ENCODE peak calls at places on chromosomes 5 and 9, in nine cellular contexts. J, K, F, O, H, R, B, A and S are unnamed samples.

GRCh38 chr5:14187157-14187556 is 44.0 kb downstream of the TRIO start:
- DNase-seq in J (no peak), K (no peak), F (no peak), O (no peak), H (no peak), R (no peak), B (no peak), A (no peak), S (no peak)

GRCh38 chr9:119968837-119969707 is 599.8 kb upstream of the BRINP1 start:
- DNase-seq in J (peak), K (peak), F (peak), O (peak), H (peak), R (peak), B (peak), A (peak), S (peak)

GRCh38 chr9:70422371-70423043 is 8.1 kb upstream of the KLF9 start:
- DNase-seq in J (no peak), K (no peak), F (no peak), O (no peak), H (no peak), R (no peak), B (no peak), A (no peak), S (no peak)

GRCh38 chr5:98031496-98031895 is 742.0 kb upstream of the RGMB start:
- DNase-seq in J (no peak), K (no peak), F (no peak), O (no peak), H (no peak), R (no peak), B (no peak), A (no peak), S (no peak)

GRCh38 chr9:128503870-128504269 is 649 bp upstream of the GLE1 start:
- DNase-seq in J (no peak), K (no peak), F (no peak), O (peak), H (no peak), R (peak), B (no peak), A (no peak), S (peak)

GRCh38 chr5:25028994-25029393 is 384.2 kb upstream of the CDH10 start:
- DNase-seq in J (no peak), K (no peak), F (no peak), O (no peak), H (no peak), R (peak), B (peak), A (no peak), S (no peak)

GRCh38 chr9:133309608-133310007 is 26.4 kb downstream of the SURF6 start:
- DNase-seq in J (no peak), K (no peak), F (no peak), O (no peak), H (no peak), R (no peak), B (no peak), A (no peak), S (no peak)

GRCh38 chr5:112930082-112930344 is 8.0 kb upstream of the REEP5 start:
- DNase-seq in J (no peak), K (no peak), F (no peak), O (no peak), H (no peak), R (no peak), B (no peak), A (no peak), S (no peak)

GRCh38 chr5:68708842-68709170 is 385.0 kb upstream of the SLC30A5 start:
- DNase-seq in J (no peak), K (no peak), F (no peak), O (no peak), H (no peak), R (no peak), B (no peak), A (no peak), S (no peak)

GRCh38 chr5:83564069-83564749 is 92.7 kb downstream of the VCAN start:
- DNase-seq in J (no peak), K (peak), F (no peak), O (no peak), H (peak), R (no peak), B (peak), A (no peak), S (peak)

GRCh38 chr5:151121652-151122051 is 35.9 kb downstream of the ANXA6 start:
- DNase-seq in J (no peak), K (no peak), F (no peak), O (no peak), H (no peak), R (no peak), B (no peak), A (no peak), S (no peak)

GRCh38 chr9:90025816-90026215 is 421.0 kb downstream of the GADD45G start:
- DNase-seq in J (no peak), K (no peak), F (no peak), O (no peak), H (no peak), R (peak), B (peak), A (no peak), S (peak)

DNA sequence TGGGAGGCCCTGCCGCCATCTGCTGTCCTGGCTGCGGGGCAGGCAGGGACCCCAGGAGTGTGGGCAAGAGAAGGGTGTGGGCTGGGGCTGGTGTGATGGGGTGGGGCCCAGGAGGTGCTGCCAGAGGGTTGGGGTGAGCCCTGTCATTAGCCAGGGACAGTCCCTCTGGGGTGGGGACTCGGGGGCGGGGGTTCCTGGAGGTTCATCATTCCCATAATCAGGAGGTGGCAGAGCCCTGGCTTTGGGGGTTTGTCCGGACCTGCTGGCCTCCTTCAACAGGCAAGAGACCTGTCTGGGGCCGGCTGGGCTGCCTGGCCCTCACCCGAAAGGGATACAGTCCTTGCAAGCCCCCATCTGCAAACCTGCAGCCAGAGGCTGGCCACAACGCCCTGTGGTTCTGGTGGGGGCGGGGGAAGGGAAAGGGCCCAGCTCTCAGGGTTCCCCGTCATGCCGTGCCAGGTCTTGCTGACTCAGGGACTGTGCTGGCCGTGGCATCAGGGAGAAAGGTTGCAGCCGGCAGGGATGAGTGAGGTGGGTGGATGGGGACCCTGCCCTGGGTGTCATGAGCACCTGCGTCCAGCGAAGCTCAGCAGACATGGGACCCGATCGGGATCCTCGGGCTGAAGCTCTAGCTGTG is 65.2 kb downstream of the MRPL36 start:
- DNase-seq in J (peak), K (no peak), F (no peak), O (no peak), H (no peak), R (no peak), B (no peak), A (no peak), S (no peak)
- H3K4me3 ChIP-seq in J (no peak), K (no peak), F (no peak), O (no peak), H (no peak), R (no peak), B (no peak), A (no peak), S (no peak)

GRCh38 chr5:127439544-127440096 is 77.8 kb upstream of the PRRC1 start:
- DNase-seq in J (no peak), K (no peak), F (no peak), O (no peak), H (no peak), R (no peak), B (no peak), A (no peak), S (no peak)

GRCh38 chr5:127447822-127448221 is 69.6 kb upstream of the PRRC1 start:
- DNase-seq in J (no peak), K (peak), F (no peak), O (no peak), H (peak), R (no peak), B (peak), A (no peak), S (no peak)

GRCh38 chr5:127446626-127447025 is 70.8 kb upstream of the PRRC1 start:
- DNase-seq in J (no peak), K (no peak), F (no peak), O (no peak), H (no peak), R (no peak), B (no peak), A (no peak), S (no peak)

GRCh38 chr5:127440831-127441230 is 76.6 kb upstream of the PRRC1 start:
- DNase-seq in J (no peak), K (peak), F (no peak), O (no peak), H (no peak), R (no peak), B (peak), A (no peak), S (no peak)

DNA sequence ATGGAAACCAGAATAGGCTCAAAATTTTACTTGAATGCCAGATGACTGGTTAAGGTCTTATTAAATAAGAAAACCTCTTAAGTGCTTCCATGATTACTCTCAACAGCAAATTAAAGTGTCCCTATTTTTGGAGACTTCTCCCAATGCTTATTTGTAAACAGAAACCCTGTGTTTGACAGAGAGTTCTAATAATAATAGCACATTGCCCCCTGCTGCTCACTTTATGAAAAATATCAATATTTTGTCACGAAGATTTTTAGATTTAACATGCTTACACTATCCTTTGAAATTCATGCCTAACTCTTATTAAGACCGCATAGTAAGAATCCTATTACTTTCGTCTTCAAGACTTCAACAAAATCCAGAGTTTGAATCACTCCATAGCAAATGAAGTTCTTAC is 75.4 kb upstream of the PRRC1 start:
- DNase-seq in J (no peak), K (peak), F (no peak), O (no peak), H (peak), R (no peak), B (peak), A (no peak), S (peak)
- TF ChIP-seq CTCF in J (no peak), K (no peak), F (no peak), O (no peak), H (peak), R (peak), B (peak), A (no peak), S (no peak)

GRCh38 chr9:87152206-87152605 is 204.9 kb upstream of the GAS1 start:
- DNase-seq in J (no peak), K (no peak), F (no peak), O (no peak), H (no peak), R (no peak), B (no peak), A (no peak), S (no peak)

GRCh38 chr9:87148391-87149237 is 201.3 kb upstream of the GAS1 start:
- DNase-seq in J (peak), K (peak), F (peak), O (peak), H (peak), R (peak), B (peak), A (peak), S (peak)

GRCh38 chr9:87149794-87150193 is 202.5 kb upstream of the GAS1 start:
- DNase-seq in J (no peak), K (peak), F (no peak), O (no peak), H (peak), R (no peak), B (peak), A (no peak), S (no peak)

DNA sequence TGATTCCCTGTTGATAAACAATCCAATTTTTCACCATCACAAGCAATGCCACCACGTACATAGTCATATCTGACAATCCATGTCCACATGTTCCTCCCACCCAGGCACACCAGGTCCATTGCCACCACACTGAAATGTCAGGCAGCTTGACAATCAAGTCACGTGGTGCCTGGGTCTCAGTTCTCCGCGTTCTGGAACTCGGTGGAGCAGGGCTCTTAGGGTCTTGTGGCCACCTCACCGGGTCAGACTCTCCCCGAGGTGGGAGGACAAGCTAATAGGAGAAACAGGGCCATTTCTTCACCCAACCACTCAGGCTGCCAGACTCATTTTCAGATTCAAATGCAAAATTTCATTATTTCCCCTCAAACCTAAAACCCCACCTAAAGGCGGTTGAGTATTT is 200.5 kb upstream of the GAS1 start:
- DNase-seq in J (no peak), K (no peak), F (peak), O (no peak), H (no peak), R (no peak), B (no peak), A (no peak), S (no peak)
- H3K4me3 ChIP-seq in J (no peak), K (peak), F (no peak), O (peak), H (no peak), R (no peak), B (no peak), A (no peak), S (no peak)

GRCh38 chr5:30890377-30890776 is 303.1 kb upstream of the CDH6 start:
- DNase-seq in J (no peak), K (no peak), F (no peak), O (no peak), H (peak), R (no peak), B (no peak), A (no peak), S (no peak)
- TF ChIP-seq CTCF in J (no peak), K (no peak), F (no peak), O (no peak), H (no peak), R (no peak), B (no peak), A (no peak), S (no peak)